ENCODE peak calls at places on chromosome 22, in six cellular contexts. Q is neural crest cell, L is endodermal cell, X is IMR-90, H is Caco-2, N is DND-41. B is an unnamed sample.

GRCh38 chr22:45162531-45162930 is 1.2 kb upstream of the NUP50 start:
- DNase-seq in Q (no peak), L (peak; percentile 67), N (no peak), H (no peak), X (no peak), B (no peak)

GRCh38 chr22:18966748-18967147 is 30.7 kb upstream of the PRODH start:
- DNase-seq in Q (no peak), L (no peak), X (no peak), H (peak; percentile 21), N (no peak), B (no peak)

GRCh38 chr22:30115705-30116104 is 35.4 kb downstream of the HORMAD2 start:
- DNase-seq in H (no peak), Q (no peak), L (no peak), N (no peak), X (peak; percentile 9), B (no peak)

GRCh38 chr22:31184015-31184414 is 24.0 kb downstream of the RNF185 start:
- DNase-seq in X (no peak), Q (no peak), L (no peak), N (no peak), H (no peak), B (no peak)

GRCh38 chr22:39511226-39511625 is 9.1 kb upstream of the ATF4 start:
- DNase-seq in L (no peak), N (no peak), X (no peak), H (no peak), Q (no peak), B (no peak)

GRCh38 chr22:33202455-33202854 is 144.3 kb upstream of the SYN3 start:
- DNase-seq in Q (no peak), N (no peak), H (no peak), L (no peak), X (no peak), B (no peak)

GRCh38 chr22:37371491-37371890 is 55.8 kb downstream of the ELFN2 start:
- DNase-seq in H (no peak), X (no peak), Q (no peak), L (no peak), N (no peak), B (no peak)

GRCh38 chr22:44932493-44932892 is 77.3 kb downstream of the PHF21B start:
- DNase-seq in N (no peak), H (no peak), Q (no peak), X (no peak), L (no peak), B (no peak)

GRCh38 chr22:16866167-16866566 is 41.0 kb upstream of the XKR3 start:
- DNase-seq in N (no peak), L (no peak), Q (no peak), H (no peak), X (no peak), B (no peak)

GRCh38 chr22:44091021-44091721 is 67.1 kb downstream of the PARVB start:
- DNase-seq in L (no peak), H (no peak), N (peak; percentile 32), Q (no peak), X (no peak), B (peak; percentile 74)

GRCh38 chr22:32355760-32356159 is 1.9 kb upstream of the RFPL3 start:
- DNase-seq in N (no peak), Q (no peak), X (no peak), H (peak; percentile 59), L (peak; percentile 70), B (peak; percentile 8)

GRCh38 chr22:44783581-44783980 is 31.2 kb downstream of the ARHGAP8 start:
- DNase-seq in N (no peak), Q (no peak), H (no peak), X (no peak), L (no peak), B (no peak)

GRCh38 chr22:42662114-42663021 is 13.2 kb upstream of the CYB5R3 start:
- DNase-seq in N (peak; percentile 75), L (peak; percentile 96), H (peak; percentile 74), Q (peak; percentile 90), X (peak; percentile 53), B (peak; percentile 88)

GRCh38 chr22:25475554-25476022 is 88.9 kb upstream of the GRK3 start:
- DNase-seq in N (peak; percentile 20), L (no peak), Q (no peak), H (no peak), X (peak; percentile 72), B (peak; percentile 29)

GRCh38 chr22:38292694-38293093 is 19.9 kb upstream of the TMEM184B start:
- DNase-seq in L (no peak), X (no peak), Q (no peak), H (no peak), N (no peak), B (no peak)

GRCh38 chr22:37187552-37187890 is 526 bp downstream of the C1QTNF6 start:
- DNase-seq in N (no peak), H (no peak), X (peak; percentile 37), L (peak; percentile 65), Q (no peak), B (peak; percentile 0)

GRCh38 chr22:37354271-37355069 is 72.2 kb downstream of the CYTH4 start:
- DNase-seq in N (no peak), Q (no peak), H (no peak), L (no peak), X (no peak), B (no peak)

GRCh38 chr22:17257091-17257490 is 37.9 kb upstream of the ADA2 start:
- DNase-seq in L (no peak), X (no peak), N (no peak), Q (no peak), H (no peak), B (no peak)

GRCh38 chr22:20429254-20430100 is 8.1 kb downstream of the SCARF2 start:
- DNase-seq in Q (no peak), L (peak; percentile 96), N (peak; percentile 79), X (no peak), H (peak; percentile 68), B (peak; percentile 82)

GRCh38 chr22:36423461-36424404 is 36.0 kb upstream of the MYH9 start:
- DNase-seq in N (no peak), X (peak; percentile 86), Q (no peak), L (no peak), H (no peak), B (no peak)

GRCh38 chr22:36237462-36238347 is 1.6 kb downstream of the APOL2 start:
- DNase-seq in N (peak; percentile 75), X (no peak), L (no peak), Q (no peak), H (no peak), B (peak; percentile 38)

GRCh38 chr22:22431271-22432220 is 77.0 kb downstream of the ZNF280B start:
- DNase-seq in H (peak; percentile 71), L (peak; percentile 90), X (peak; percentile 34), Q (peak; percentile 75), N (peak; percentile 71), B (peak; percentile 79)
- TF ChIP-seq CTCF in H (peak; percentile 77), L (peak; percentile 80), X (peak; percentile 55), Q (peak; percentile 69), N (peak; percentile 76), B (peak; percentile 62)

GRCh38 chr22:23259916-23260644 is 79.8 kb downstream of the BCR start:
- DNase-seq in Q (no peak), X (no peak), L (peak; percentile 89), H (no peak), N (no peak), B (no peak)
- TF ChIP-seq CTCF in Q (no peak), X (no peak), L (peak; percentile 75), H (peak; percentile 50), N (peak; percentile 14), B (no peak)

GRCh38 chr22:28600546-28601143 is 79.0 kb downstream of the TTC28 start:
- DNase-seq in X (peak; percentile 72), L (no peak), N (peak; percentile 21), Q (no peak), H (no peak), B (no peak)
- TF ChIP-seq CTCF in X (peak; percentile 65), L (peak; percentile 79), N (peak; percentile 69), Q (peak; percentile 81), H (peak; percentile 41), B (peak; percentile 80)

GRCh38 chr22:46633334-46633890 is 13.2 kb downstream of the GRAMD4 start:
- DNase-seq in H (no peak), Q (no peak), X (no peak), N (no peak), L (no peak), B (no peak)

GRCh38 chr22:46634011-46634699 is 14.0 kb downstream of the GRAMD4 start:
- DNase-seq in X (no peak), L (no peak), N (no peak), H (no peak), Q (no peak), B (no peak)

GRCh38 chr22:46636221-46637002 is 16.2 kb downstream of the GRAMD4 start:
- DNase-seq in Q (no peak), L (peak; percentile 64), X (no peak), H (no peak), N (no peak), B (no peak)

GRCh38 chr22:46637711-46638600 is 17.8 kb downstream of the GRAMD4 start:
- DNase-seq in X (no peak), L (no peak), H (no peak), Q (no peak), N (no peak), B (no peak)

GRCh38 chr22:46635756-46636155 is 15.6 kb downstream of the GRAMD4 start:
- DNase-seq in Q (no peak), H (no peak), L (peak; percentile 79), X (no peak), N (no peak), B (no peak)
- TF ChIP-seq CTCF in Q (peak; percentile 25), H (no peak), L (peak; percentile 70), X (no peak), N (peak; percentile 33), B (no peak)

DNA sequence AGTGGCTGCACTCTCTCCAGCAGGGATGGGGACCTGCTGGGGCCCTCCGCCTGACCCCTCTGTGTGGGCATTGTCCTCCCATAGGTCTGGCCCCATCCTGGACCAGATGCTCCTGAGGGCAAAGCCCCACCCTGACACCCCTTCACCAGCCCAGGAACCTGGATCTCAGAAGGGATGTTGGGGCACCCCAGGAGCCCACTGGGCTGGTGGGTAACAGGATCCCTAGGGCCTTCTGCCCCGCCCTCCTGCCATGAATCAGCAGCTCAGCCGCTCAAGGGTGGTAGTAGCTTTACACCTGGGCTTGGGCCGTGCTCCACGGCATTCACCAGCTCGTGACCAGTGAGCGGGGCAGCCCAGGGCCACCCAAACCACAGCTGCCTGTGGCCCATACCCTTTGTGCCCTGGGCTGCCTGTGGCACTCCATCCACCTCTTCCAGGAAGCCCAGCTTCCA is 1.0 kb upstream of the MAPK12 start:
- DNase-seq in N (no peak), L (no peak), Q (no peak), H (no peak), X (no peak), B (peak; percentile 57)
- TF ChIP-seq CTCF in N (no peak), L (no peak), Q (no peak), H (no peak), X (no peak), B (no peak)